ENCODE peak calls at places on chromosomes 6 and 20, in five cellular contexts. P is left ventricle myocardium inferior, C is foreskin fibroblast, W is mammary epithelial cell, R is HFF-Myc. E is an unnamed sample.

GRCh38 chr20:46367967-46368901 is 38.2 kb downstream of the ELMO2 start:
- DNase-seq in R (no peak), P (no peak), W (peak), C (no peak), E (no peak)

GRCh38 chr20:32509639-32510066 is 75.5 kb downstream of the NOL4L start:
- DNase-seq in R (no peak), P (no peak), W (no peak), C (no peak), E (no peak)

GRCh38 chr6:3542032-3542640 is 85.3 kb upstream of the SLC22A23 start:
- DNase-seq in W (no peak), P (no peak), C (no peak), R (no peak), E (no peak)

GRCh38 chr6:1610497-1611321 is 994 bp downstream of the FOXC1 start:
- DNase-seq in R (no peak), P (no peak), C (no peak), W (peak), E (no peak)

GRCh38 chr20:37417146-37417856 is 71.4 kb downstream of the SRC start:
- DNase-seq in C (no peak), P (no peak), R (no peak), W (no peak), E (no peak)

GRCh38 chr6:134363323-134364039 is 45.6 kb upstream of the SGK1 start:
- DNase-seq in W (peak), P (no peak), R (no peak), C (peak), E (no peak)

GRCh38 chr6:26270121-26270861 is 94.7 kb upstream of the BTN3A2 start:
- DNase-seq in P (no peak), W (no peak), C (no peak), R (no peak), E (no peak)

GRCh38 chr20:44959082-44959895 is 908 bp downstream of the TOMM34 start:
- DNase-seq in C (peak), W (peak), P (no peak), R (no peak), E (no peak)

GRCh38 chr6:157625111-157625510 is 197.9 kb upstream of the SNX9 start:
- DNase-seq in P (no peak), W (no peak), C (no peak), R (no peak), E (no peak)

GRCh38 chr6:109055771-109056235 is 38.8 kb downstream of the SESN1 start:
- DNase-seq in R (no peak), P (no peak), W (peak), C (no peak), E (no peak)

GRCh38 chr20:10777713-10778112 is 103.9 kb upstream of the JAG1 start:
- DNase-seq in R (no peak), P (no peak), C (no peak), W (no peak), E (no peak)

GRCh38 chr20:36483919-36484808 is 57.2 kb upstream of the MYL9 start:
- DNase-seq in W (peak), C (peak), R (no peak), P (no peak), E (no peak)

GRCh38 chr20:53897884-53898557 is 172.4 kb downstream of the BCAS1 start:
- DNase-seq in C (no peak), P (no peak), W (no peak), R (no peak), E (no peak)

GRCh38 chr6:6474170-6474920 is 114.2 kb upstream of the LY86 start:
- DNase-seq in R (no peak), W (no peak), C (no peak), P (peak), E (no peak)

GRCh38 chr6:42225419-42225818 is 7.8 kb upstream of the MRPS10 start:
- DNase-seq in C (no peak), R (no peak), P (no peak), W (no peak), E (no peak)

GRCh38 chr6:166927240-166927941 is 29.0 kb downstream of the RNASET2 start:
- DNase-seq in C (no peak), P (no peak), R (no peak), W (no peak), E (no peak)

GRCh38 chr6:152458648-152459047 is 178.5 kb downstream of the SYNE1 start:
- DNase-seq in C (no peak), R (no peak), P (no peak), W (no peak), E (no peak)

GRCh38 chr6:14934844-14935243 is 311.0 kb upstream of the JARID2 start:
- DNase-seq in W (no peak), P (no peak), R (no peak), C (no peak), E (no peak)

GRCh38 chr20:36105731-36106226 is 48.8 kb upstream of the EPB41L1 start:
- DNase-seq in W (no peak), R (no peak), P (no peak), C (no peak), E (no peak)

GRCh38 chr20:63498950-63499332 is at the start of gene EEF1A2:
- DNase-seq in R (no peak), C (no peak), W (no peak), P (peak), E (no peak)
- H3K4me3 ChIP-seq in R (no peak), C (peak), W (no peak), P (peak), E (peak)

GRCh38 chr6:38337819-38338465 is 301.8 kb downstream of the BTBD9 start:
- DNase-seq in P (no peak), W (peak), R (no peak), C (peak), E (no peak)
- TF ChIP-seq CTCF in P (no peak), W (peak), R (peak), C (peak), E (peak)

DNA sequence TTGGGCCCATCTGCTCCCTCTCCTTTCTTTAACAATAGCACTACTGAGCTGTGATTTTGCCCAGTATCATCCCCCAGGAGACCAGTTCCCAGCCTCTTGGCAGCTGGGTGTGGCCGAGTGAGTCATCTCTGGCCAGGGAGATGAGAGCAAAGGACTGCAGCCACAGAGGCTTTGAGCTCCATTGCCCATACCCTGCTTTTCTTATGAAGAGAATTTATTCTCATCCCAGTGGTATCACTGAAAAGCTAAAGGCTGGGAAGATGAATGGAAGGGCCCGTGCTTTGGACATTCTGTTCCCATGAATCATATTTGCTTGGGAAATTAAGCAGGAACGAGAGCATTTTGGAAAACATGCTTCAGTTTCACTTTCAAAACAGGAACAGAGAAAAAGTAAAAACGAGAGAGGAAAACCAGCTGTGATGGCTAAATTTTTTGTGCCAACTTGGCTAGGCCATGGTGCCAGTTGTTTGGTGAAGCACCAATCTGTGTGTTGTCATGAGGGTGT is 14.9 kb downstream of the CST3 start:
- DNase-seq in W (peak), C (peak), R (peak), P (peak), E (no peak)
- H3K4me3 ChIP-seq in W (peak), C (peak), R (peak), P (peak), E (no peak)

GRCh38 chr20:62693523-62693922 is 15.1 kb upstream of the NTSR1 start:
- DNase-seq in P (no peak), R (no peak), W (no peak), C (no peak), E (no peak)

GRCh38 chr20:62694868-62695267 is 13.8 kb upstream of the NTSR1 start:
- DNase-seq in R (no peak), C (no peak), W (no peak), P (no peak), E (no peak)

GRCh38 chr20:62695448-62696414 is 12.9 kb upstream of the NTSR1 start:
- DNase-seq in C (no peak), W (no peak), R (no peak), P (no peak), E (no peak)

GRCh38 chr20:62692176-62692575 is 16.5 kb upstream of the NTSR1 start:
- DNase-seq in C (peak), R (no peak), W (no peak), P (no peak), E (no peak)

GRCh38 chr20:62694106-62694505 is 14.5 kb upstream of the NTSR1 start:
- DNase-seq in R (no peak), C (no peak), W (no peak), P (no peak), E (no peak)
- TF ChIP-seq CTCF in R (no peak), C (no peak), W (no peak), P (no peak), E (no peak)

DNA sequence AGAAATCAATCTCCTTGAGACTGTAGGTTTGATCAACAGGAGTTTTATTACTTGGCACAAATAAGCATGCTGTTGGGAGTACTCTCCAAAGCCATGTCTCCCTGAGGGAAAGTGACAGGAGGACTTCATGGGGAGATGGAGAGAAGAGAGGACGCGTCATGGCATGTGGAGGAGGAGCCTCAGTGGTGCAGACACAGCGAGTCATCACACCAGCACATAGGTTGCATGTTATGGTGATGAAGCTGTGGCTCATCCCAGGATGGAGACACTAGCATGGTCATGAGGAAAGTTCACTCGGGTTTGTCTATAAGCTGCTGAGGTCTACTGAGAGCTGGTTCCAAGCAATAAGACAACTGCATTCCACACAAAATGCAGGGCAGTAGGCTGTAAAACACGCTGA is 13.2 kb upstream of the SSTR4 start:
- DNase-seq in R (peak), C (no peak), W (peak), P (no peak), E (no peak)
- H3K4me3 ChIP-seq in R (no peak), C (no peak), W (no peak), P (no peak), E (no peak)

E was measured in retinal pigment epithelial cell.